ENCODE peak calls at places on chromosome 12, in five cellular contexts. One of them, this sample, is unnamed.

GRCh38 chr12:13454991-13455696 is 258.6 kb downstream of the EMP1 start:
- DNase-seq in tibial nerve: no peak
- DNase-seq in fibroblast of pulmonary artery: no peak
- DNase-seq in stimulated activated CD8-positive, alpha-beta memory T cell treated with anti-CD3 and anti-CD28 coated beads, Interleukin-4, amount 100 ng/mL, for 24 hours: no peak
- DNase-seq in HCEC 1CT: no peak
- DNase-seq in this sample: no peak

GRCh38 chr12:50252977-50253376 is 30.3 kb downstream of the LIMA1 start:
- DNase-seq in tibial nerve: no peak
- DNase-seq in HCEC 1CT: no peak
- DNase-seq in stimulated activated CD8-positive, alpha-beta memory T cell treated with anti-CD3 and anti-CD28 coated beads, Interleukin-4, amount 100 ng/mL, for 24 hours: no peak
- DNase-seq in fibroblast of pulmonary artery: no peak
- DNase-seq in this sample: no peak

GRCh38 chr12:84857809-84858208 is 54.8 kb downstream of the SLC6A15 start:
- DNase-seq in tibial nerve: no peak
- DNase-seq in HCEC 1CT: no peak
- DNase-seq in stimulated activated CD8-positive, alpha-beta memory T cell treated with anti-CD3 and anti-CD28 coated beads, Interleukin-4, amount 100 ng/mL, for 24 hours: no peak
- DNase-seq in fibroblast of pulmonary artery: no peak
- DNase-seq in this sample: no peak

GRCh38 chr12:63845726-63846125 is 1.2 kb downstream of the SRGAP1 start:
- DNase-seq in tibial nerve: no peak
- DNase-seq in stimulated activated CD8-positive, alpha-beta memory T cell treated with anti-CD3 and anti-CD28 coated beads, Interleukin-4, amount 100 ng/mL, for 24 hours: no peak
- DNase-seq in fibroblast of pulmonary artery: peak; percentile 44
- DNase-seq in HCEC 1CT: peak; percentile 59
- DNase-seq in this sample: peak; percentile 52

GRCh38 chr12:53172352-53172751 is 8.2 kb upstream of the ZNF740 start:
- DNase-seq in tibial nerve: no peak
- DNase-seq in fibroblast of pulmonary artery: peak; percentile 40
- DNase-seq in stimulated activated CD8-positive, alpha-beta memory T cell treated with anti-CD3 and anti-CD28 coated beads, Interleukin-4, amount 100 ng/mL, for 24 hours: no peak
- DNase-seq in HCEC 1CT: peak; percentile 18
- DNase-seq in this sample: peak; percentile 68

GRCh38 chr12:5456906-5457305 is 25.0 kb downstream of the NTF3 start:
- DNase-seq in HCEC 1CT: no peak
- DNase-seq in tibial nerve: no peak
- DNase-seq in fibroblast of pulmonary artery: peak; percentile 74
- DNase-seq in stimulated activated CD8-positive, alpha-beta memory T cell treated with anti-CD3 and anti-CD28 coated beads, Interleukin-4, amount 100 ng/mL, for 24 hours: no peak
- DNase-seq in this sample: peak; percentile 46

GRCh38 chr12:116222358-116222757 is 55.1 kb downstream of the MED13L start:
- DNase-seq in tibial nerve: peak; percentile 77
- DNase-seq in fibroblast of pulmonary artery: peak; percentile 96
- DNase-seq in HCEC 1CT: peak; percentile 86
- DNase-seq in stimulated activated CD8-positive, alpha-beta memory T cell treated with anti-CD3 and anti-CD28 coated beads, Interleukin-4, amount 100 ng/mL, for 24 hours: no peak
- DNase-seq in this sample: peak; percentile 93

GRCh38 chr12:39010406-39010805 is 105.0 kb upstream of the CPNE8 start:
- DNase-seq in tibial nerve: no peak
- DNase-seq in fibroblast of pulmonary artery: no peak
- DNase-seq in stimulated activated CD8-positive, alpha-beta memory T cell treated with anti-CD3 and anti-CD28 coated beads, Interleukin-4, amount 100 ng/mL, for 24 hours: no peak
- DNase-seq in HCEC 1CT: no peak
- DNase-seq in this sample: no peak

GRCh38 chr12:105724651-105725050 is 394.2 kb downstream of the C12orf75 start:
- DNase-seq in HCEC 1CT: no peak
- DNase-seq in tibial nerve: no peak
- DNase-seq in stimulated activated CD8-positive, alpha-beta memory T cell treated with anti-CD3 and anti-CD28 coated beads, Interleukin-4, amount 100 ng/mL, for 24 hours: no peak
- DNase-seq in fibroblast of pulmonary artery: peak; percentile 17
- DNase-seq in this sample: no peak

GRCh38 chr12:50771409-50771808 is 7.5 kb downstream of the ATF1 start:
- DNase-seq in stimulated activated CD8-positive, alpha-beta memory T cell treated with anti-CD3 and anti-CD28 coated beads, Interleukin-4, amount 100 ng/mL, for 24 hours: no peak
- DNase-seq in HCEC 1CT: no peak
- DNase-seq in fibroblast of pulmonary artery: no peak
- DNase-seq in tibial nerve: no peak
- DNase-seq in this sample: no peak

GRCh38 chr12:107287436-107288413 is 194.4 kb upstream of the CRY1 start:
- DNase-seq in tibial nerve: no peak
- DNase-seq in stimulated activated CD8-positive, alpha-beta memory T cell treated with anti-CD3 and anti-CD28 coated beads, Interleukin-4, amount 100 ng/mL, for 24 hours: no peak
- DNase-seq in fibroblast of pulmonary artery: no peak
- DNase-seq in HCEC 1CT: no peak
- DNase-seq in this sample: no peak

GRCh38 chr12:24561882-24562760 is 386.8 kb downstream of the BCAT1 start:
- DNase-seq in fibroblast of pulmonary artery: peak; percentile 57
- DNase-seq in tibial nerve: peak; percentile 45
- DNase-seq in HCEC 1CT: peak; percentile 78
- DNase-seq in stimulated activated CD8-positive, alpha-beta memory T cell treated with anti-CD3 and anti-CD28 coated beads, Interleukin-4, amount 100 ng/mL, for 24 hours: no peak
- DNase-seq in this sample: peak; percentile 64